ENCODE peak calls at places on chromosomes 6 and 20, in seven cellular contexts. G is Calu3, E is fibroblast of lung, W is heart right ventricle, D is uterus, C is cardiac fibroblast, V is right atrium auricular region. F is an unnamed sample.

GRCh38 chr6:26017567-26017966 is 55.0 kb downstream of the TRIM38 start:
- DNase-seq in G (peak), E (peak), W (peak), D (peak), C (peak), V (peak), F (peak)

GRCh38 chr20:37362231-37362792 is 16.4 kb downstream of the SRC start:
- DNase-seq in G (no peak), E (no peak), W (no peak), D (no peak), C (no peak), V (no peak), F (peak)

GRCh38 chr20:5714261-5715041 is 35.8 kb upstream of the SHLD1 start:
- DNase-seq in G (peak), E (no peak), W (no peak), D (peak), C (peak), V (no peak), F (no peak)

GRCh38 chr6:147341486-147341885 is 137.3 kb downstream of the STXBP5 start:
- DNase-seq in G (no peak), E (no peak), W (no peak), D (no peak), C (no peak), V (no peak), F (no peak)

GRCh38 chr20:22531756-22532155 is 52.6 kb downstream of the FOXA2 start:
- DNase-seq in G (no peak), E (no peak), W (no peak), D (no peak), C (no peak), V (no peak), F (no peak)

GRCh38 chr6:140684776-140685550 is 1310.5 kb upstream of the CITED2 start:
- DNase-seq in G (no peak), E (no peak), W (no peak), D (no peak), C (peak), V (no peak), F (no peak)

GRCh38 chr20:38395165-38395564 is 40.0 kb downstream of the SNHG17 start:
- DNase-seq in G (no peak), E (peak), W (no peak), D (no peak), C (peak), V (no peak), F (no peak)

GRCh38 chr6:37802810-37803209 is 16.7 kb upstream of the ZFAND3 start:
- DNase-seq in G (no peak), E (no peak), W (no peak), D (no peak), C (no peak), V (no peak), F (no peak)

GRCh38 chr6:68559716-68560115 is 75.4 kb upstream of the ADGRB3 start:
- DNase-seq in G (no peak), E (peak), W (no peak), D (no peak), C (no peak), V (no peak), F (no peak)

GRCh38 chr6:28356666-28357020 is 6.9 kb downstream of the ZKSCAN3 start:
- DNase-seq in G (no peak), E (no peak), W (no peak), D (no peak), C (no peak), V (no peak), F (no peak)

GRCh38 chr6:127202676-127203075 is 64.0 kb upstream of the RNF146 start:
- DNase-seq in G (no peak), E (peak), W (no peak), D (no peak), C (no peak), V (no peak), F (no peak)

GRCh38 chr6:81814365-81815109 is 62.1 kb upstream of the TENT5A start:
- DNase-seq in G (peak), E (peak), W (no peak), D (no peak), C (peak), V (no peak), F (no peak)

GRCh38 chr6:84763397-84764331 is 734 bp downstream of the TBX18 start:
- DNase-seq in G (peak), E (peak), W (peak), D (no peak), C (peak), V (peak), F (peak)

GRCh38 chr6:13248549-13248948 is 79.8 kb downstream of the TBC1D7 start:
- DNase-seq in G (no peak), E (no peak), W (no peak), D (no peak), C (no peak), V (no peak), F (no peak)

GRCh38 chr20:36548006-36548315 is 6.6 kb downstream of the MYL9 start:
- DNase-seq in G (no peak), E (no peak), W (no peak), D (peak), C (no peak), V (no peak), F (no peak)

GRCh38 chr6:148770408-148771211 is 23.8 kb downstream of the UST start:
- DNase-seq in G (no peak), E (no peak), W (no peak), D (no peak), C (no peak), V (no peak), F (no peak)

GRCh38 chr6:36822506-36823269 is 16.6 kb downstream of the CPNE5 start:
- DNase-seq in G (no peak), E (peak), W (no peak), D (peak), C (peak), V (no peak), F (no peak)

GRCh38 chr20:47725248-47725973 is 59.9 kb downstream of the SULF2 start:
- DNase-seq in G (peak), E (peak), W (peak), D (peak), C (peak), V (peak), F (no peak)

GRCh38 chr20:58128635-58129625 is 99.5 kb downstream of the ANKRD60 start:
- DNase-seq in G (no peak), E (no peak), W (no peak), D (peak), C (no peak), V (peak), F (peak)

GRCh38 chr20:18719426-18719825 is 94.2 kb upstream of the SCP2D1 start:
- DNase-seq in G (no peak), E (peak), W (no peak), D (no peak), C (peak), V (no peak), F (no peak)

GRCh38 chr6:123575218-123575617 is 61.5 kb downstream of the TRDN start:
- DNase-seq in G (no peak), E (no peak), W (no peak), D (no peak), C (no peak), V (no peak), F (no peak)

GRCh38 chr6:37698264-37699137 is 818 bp upstream of the MDGA1 start:
- DNase-seq in G (peak), E (no peak), W (peak), D (peak), C (peak), V (no peak), F (no peak)

GRCh38 chr6:40286027-40286426 is 301.1 kb downstream of the LRFN2 start:
- DNase-seq in G (no peak), E (no peak), W (no peak), D (no peak), C (no peak), V (no peak), F (no peak)

GRCh38 chr20:51457281-51457932 is 85.1 kb downstream of the NFATC2 start:
- DNase-seq in G (peak), E (peak), W (peak), D (peak), C (peak), V (peak), F (peak)

GRCh38 chr6:100435299-100435698 is 29.4 kb downstream of the SIM1 start:
- DNase-seq in G (peak), E (peak), W (no peak), D (no peak), C (no peak), V (no peak), F (no peak)

GRCh38 chr20:44692932-44693476 is 22.2 kb upstream of the CCN5 start:
- DNase-seq in G (peak), E (peak), W (peak), D (peak), C (peak), V (peak), F (peak)

GRCh38 chr6:10451828-10452509 is 37.1 kb upstream of the TFAP2A start:
- DNase-seq in G (peak), E (peak), W (no peak), D (no peak), C (peak), V (no peak), F (no peak)

GRCh38 chr20:8532169-8532568 is 400.1 kb downstream of the PLCB1 start:
- DNase-seq in G (no peak), E (no peak), W (no peak), D (no peak), C (no peak), V (no peak), F (no peak)

GRCh38 chr20:8536219-8536618 is 404.2 kb downstream of the PLCB1 start:
- DNase-seq in G (no peak), E (no peak), W (no peak), D (no peak), C (no peak), V (no peak), F (no peak)

GRCh38 chr20:8540466-8540865 is 408.4 kb downstream of the PLCB1 start:
- DNase-seq in G (no peak), E (no peak), W (no peak), D (no peak), C (no peak), V (no peak), F (no peak)

GRCh38 chr20:8534368-8534767 is 402.3 kb downstream of the PLCB1 start:
- DNase-seq in G (no peak), E (no peak), W (no peak), D (no peak), C (no peak), V (no peak), F (no peak)

GRCh38 chr20:8535403-8536003 is 403.4 kb downstream of the PLCB1 start:
- DNase-seq in G (peak), E (no peak), W (no peak), D (no peak), C (peak), V (no peak), F (no peak)
- TF ChIP-seq CTCF in G (peak), E (peak), W (peak), D (no peak), C (peak), V (no peak), F (no peak)

GRCh38 chr6:42095066-42095465 is 44.7 kb downstream of the TAF8 start:
- DNase-seq in G (no peak), E (no peak), W (no peak), D (no peak), C (no peak), V (no peak), F (no peak)
- TF ChIP-seq CTCF in G (no peak), E (no peak), W (no peak), D (no peak), C (no peak), V (no peak), F (no peak)

DNA sequence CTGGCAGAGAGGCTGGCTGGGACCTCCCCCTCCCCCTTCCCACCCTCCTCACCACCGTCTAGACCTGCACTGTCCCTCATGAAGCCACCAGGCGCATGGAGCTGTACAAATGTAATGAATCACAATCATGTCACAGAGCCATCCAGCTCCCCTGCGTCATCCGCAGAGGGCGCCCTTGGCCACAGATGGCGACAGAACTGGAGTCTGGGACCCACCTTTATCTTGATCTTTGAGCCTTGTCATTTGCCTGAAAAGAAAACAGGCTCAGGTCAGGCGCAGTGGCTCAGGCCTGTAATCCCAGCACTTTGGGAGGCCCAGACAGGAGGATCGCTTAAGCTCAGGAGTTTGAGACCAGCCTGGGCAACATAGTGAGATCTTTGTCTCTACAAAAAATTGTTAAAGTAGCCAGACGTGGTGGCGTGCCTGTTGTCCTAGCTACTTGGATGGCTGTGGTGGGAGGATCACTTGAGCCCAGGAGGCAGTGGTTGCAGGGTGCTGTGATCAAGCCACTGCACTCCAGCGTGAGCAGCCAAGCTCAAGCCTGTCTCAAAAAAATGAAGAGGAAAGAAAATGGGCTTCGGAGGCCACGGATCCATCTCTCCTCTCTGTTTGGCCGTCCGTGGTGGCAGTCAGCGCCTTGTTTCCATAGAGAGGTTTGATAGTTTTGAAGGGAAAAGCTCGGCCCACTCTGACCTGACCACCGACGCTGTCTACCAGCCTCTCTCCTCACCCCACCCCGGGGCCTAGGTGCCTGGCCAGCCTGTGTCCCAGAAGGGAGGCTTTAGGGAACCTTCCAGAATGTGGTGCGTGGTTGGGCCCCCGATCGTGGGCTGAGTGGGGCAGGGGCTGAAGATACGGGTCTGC is 6.2 kb downstream of the COL9A3 start:
- DNase-seq in G (peak), E (no peak), W (no peak), D (no peak), C (no peak), V (no peak), F (no peak)
- TF ChIP-seq CTCF in G (peak), E (peak), W (no peak), D (no peak), C (peak), V (no peak), F (no peak)

GRCh38 chr6:57190140-57190539 is 18.0 kb downstream of the BAG2 start:
- DNase-seq in G (no peak), E (peak), W (no peak), D (no peak), C (peak), V (no peak), F (no peak)
- TF ChIP-seq CTCF in G (no peak), E (peak), W (peak), D (peak), C (peak), V (no peak), F (no peak)

GRCh38 chr6:109695468-109695867 is 4.4 kb downstream of the FIG4 start:
- DNase-seq in G (no peak), E (no peak), W (no peak), D (no peak), C (no peak), V (no peak), F (no peak)
- TF ChIP-seq CTCF in G (no peak), E (no peak), W (no peak), D (no peak), C (no peak), V (no peak), F (no peak)